ENCODE peak calls at places on chromosomes 13 and 19, in nine cellular contexts. N, U, R, F, D, K, Z, H and E are unnamed samples.
A peak's percentile ranks its signal among the peaks of the same experiment; 100 is the strongest.

GRCh38 chr13:75444016-75444415 is 38.0 kb downstream of the TBC1D4 start:
- DNase-seq in N (no peak), U (no peak), R (no peak), F (no peak), D (no peak), K (no peak), Z (no peak), H (no peak), E (no peak)

GRCh38 chr13:101875717-101876393 is 423.4 kb downstream of the ITGBL1 start:
- DNase-seq in N (no peak), U (no peak), R (peak; percentile 92), F (peak; percentile 0), D (peak; percentile 77), K (no peak), Z (no peak), H (no peak), E (no peak)

GRCh38 chr13:59088716-59089115 is 1075.0 kb downstream of the DIAPH3 start:
- DNase-seq in N (no peak), U (no peak), R (peak; percentile 81), F (no peak), D (peak; percentile 49), K (no peak), Z (no peak), H (no peak), E (no peak)

GRCh38 chr13:32426191-32426980 is 1.5 kb downstream of the N4BP2L1 start:
- DNase-seq in N (peak; percentile 61), U (peak; percentile 91), R (no peak), F (peak; percentile 88), D (peak; percentile 31), K (no peak), Z (no peak), H (peak; percentile 21), E (no peak)

GRCh38 chr13:97067342-97067895 is 73.1 kb upstream of the OXGR1 start:
- DNase-seq in N (no peak), U (no peak), R (peak; percentile 9), F (no peak), D (peak; percentile 22), K (no peak), Z (no peak), H (no peak), E (no peak)

GRCh38 chr13:84896128-84896527 is 903.1 kb downstream of the SLITRK6 start:
- DNase-seq in N (no peak), U (peak; percentile 51), R (peak; percentile 27), F (peak; percentile 49), D (peak; percentile 80), K (no peak), Z (no peak), H (no peak), E (no peak)

GRCh38 chr13:104773775-104774174 is 1707.6 kb upstream of the SLC10A2 start:
- DNase-seq in N (no peak), U (peak; percentile 15), R (peak; percentile 16), F (peak; percentile 27), D (peak; percentile 80), K (no peak), Z (no peak), H (no peak), E (no peak)

GRCh38 chr13:26619321-26619720 is 61.8 kb downstream of the WASF3 start:
- DNase-seq in N (no peak), U (no peak), R (peak; percentile 80), F (no peak), D (peak; percentile 46), K (no peak), Z (no peak), H (no peak), E (no peak)

GRCh38 chr13:39512687-39513086 is 90.3 kb downstream of the LHFPL6 start:
- DNase-seq in N (no peak), U (no peak), R (no peak), F (no peak), D (no peak), K (no peak), Z (no peak), H (no peak), E (no peak)

GRCh38 chr13:39516140-39516539 is 86.9 kb downstream of the LHFPL6 start:
- DNase-seq in N (no peak), U (no peak), R (no peak), F (no peak), D (no peak), K (no peak), Z (no peak), H (no peak), E (no peak)

GRCh38 chr13:39510296-39510695 is 92.7 kb downstream of the LHFPL6 start:
- DNase-seq in N (no peak), U (no peak), R (no peak), F (no peak), D (no peak), K (no peak), Z (no peak), H (no peak), E (no peak)

GRCh38 chr13:39509616-39510015 is 93.4 kb downstream of the LHFPL6 start:
- DNase-seq in N (no peak), U (no peak), R (no peak), F (no peak), D (no peak), K (no peak), Z (no peak), H (no peak), E (no peak)

GRCh38 chr13:39515231-39515630 is 87.8 kb downstream of the LHFPL6 start:
- DNase-seq in N (no peak), U (no peak), R (no peak), F (no peak), D (no peak), K (no peak), Z (no peak), H (no peak), E (no peak)
- H3K27ac ChIP-seq in N (no peak overlapping the region), U (no peak overlapping the region), R (no peak overlapping the region), F (no peak overlapping the region), D (no peak overlapping the region), K (no peak overlapping the region), Z (no peak overlapping the region), H (no peak overlapping the region), E (no peak overlapping the region)

GRCh38 chr19:56912406-56912805 is 71.9 kb upstream of the PEG3 start:
- DNase-seq in N (no peak), U (no peak), R (no peak), F (no peak), D (no peak), K (no peak), Z (no peak), H (no peak), E (no peak)

GRCh38 chr19:56917998-56918397 is 77.5 kb upstream of the PEG3 start:
- DNase-seq in N (no peak), U (no peak), R (no peak), F (no peak), D (no peak), K (no peak), Z (no peak), H (no peak), E (no peak)

GRCh38 chr19:56918682-56919307 is 78.3 kb upstream of the PEG3 start:
- DNase-seq in N (no peak), U (no peak), R (no peak), F (no peak), D (no peak), K (no peak), Z (no peak), H (no peak), E (no peak)

GRCh38 chr19:56919308-56919995 is 78.9 kb upstream of the PEG3 start:
- DNase-seq in N (no peak), U (no peak), R (no peak), F (no peak), D (no peak), K (no peak), Z (no peak), H (no peak), E (no peak)

GRCh38 chr19:56916528-56916927 is 76.0 kb upstream of the PEG3 start:
- DNase-seq in N (no peak), U (no peak), R (no peak), F (no peak), D (no peak), K (no peak), Z (no peak), H (no peak), E (no peak)
- H3K27ac ChIP-seq in N (no peak overlapping the region), U (no peak overlapping the region), R (no peak overlapping the region), F (no peak overlapping the region), D (no peak overlapping the region), K (no peak overlapping the region), Z (no peak overlapping the region), H (no peak overlapping the region), E (no peak overlapping the region)

GRCh38 chr13:51801631-51802099 is 2.3 kb downstream of the DHRS12 start:
- DNase-seq in N (peak; percentile 88), U (no peak), R (no peak), F (peak; percentile 95), D (no peak), K (peak; percentile 50), Z (peak; percentile 72), H (peak; percentile 91), E (peak; percentile 88)

GRCh38 chr13:51803422-51804294 is at the start of gene DHRS12:
- DNase-seq in N (peak; percentile 94), U (peak; percentile 94), R (peak; percentile 61), F (peak; percentile 95), D (peak; percentile 68), K (peak; percentile 88), Z (peak; percentile 85), H (peak; percentile 94), E (peak; percentile 96)

GRCh38 chr13:51804295-51805172 is 571 bp upstream of the DHRS12 start:
- DNase-seq in N (peak; percentile 61), U (no peak), R (no peak), F (no peak), D (peak; percentile 14), K (no peak), Z (no peak), H (no peak), E (no peak)

GRCh38 chr13:51803018-51803417 is 945 bp downstream of the DHRS12 start:
- DNase-seq in N (no peak), U (no peak), R (no peak), F (no peak), D (no peak), K (no peak), Z (no peak), H (peak; percentile 42), E (no peak)

DNA sequence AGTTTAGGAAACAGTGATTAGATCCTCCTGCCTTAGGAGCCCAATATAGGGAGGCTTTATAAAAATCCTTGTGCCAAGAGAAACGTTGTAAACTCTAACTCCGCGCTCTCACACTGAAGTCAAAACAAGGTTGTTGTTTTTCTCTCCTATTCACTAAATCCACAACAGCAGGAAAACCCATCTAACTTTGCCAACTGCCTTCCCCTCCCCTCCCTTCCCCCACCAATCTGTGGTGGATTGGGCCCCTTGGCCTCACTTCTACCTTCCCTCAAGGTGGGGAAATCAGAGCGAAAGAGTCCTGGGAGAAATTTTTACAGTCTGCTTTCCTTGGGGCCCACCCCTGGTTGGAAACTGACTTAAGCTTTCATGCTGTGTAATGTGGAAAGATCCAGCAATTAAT is 1.4 kb downstream of the DHRS12 start:
- DNase-seq in N (no peak), U (no peak), R (no peak), F (no peak), D (no peak), K (no peak), Z (no peak), H (peak; percentile 20), E (no peak)
- H3K27ac ChIP-seq in N (peak overlapping the region; percentile 100), U (peak overlapping the region; percentile 99), R (no peak overlapping the region), F (peak overlapping the region; percentile 100), D (no peak overlapping the region), K (peak overlapping the region; percentile 96), Z (peak overlapping the region; percentile 100), H (peak overlapping the region; percentile 100), E (peak overlapping the region; percentile 99)

GRCh38 chr19:27974082-27974513 is 1238.9 kb downstream of the UQCRFS1 start:
- DNase-seq in N (no peak), U (no peak), R (peak; percentile 4), F (no peak), D (no peak), K (no peak), Z (peak; percentile 54), H (no peak), E (no peak)

GRCh38 chr19:27975419-27976005 is 1237.4 kb downstream of the UQCRFS1 start:
- DNase-seq in N (no peak), U (no peak), R (no peak), F (no peak), D (no peak), K (no peak), Z (no peak), H (no peak), E (no peak)

GRCh38 chr19:27971071-27971470 is 1241.9 kb downstream of the UQCRFS1 start:
- DNase-seq in N (no peak), U (no peak), R (peak; percentile 63), F (no peak), D (no peak), K (no peak), Z (no peak), H (no peak), E (no peak)

GRCh38 chr19:27972291-27973040 is 1240.5 kb downstream of the UQCRFS1 start:
- DNase-seq in N (no peak), U (no peak), R (peak; percentile 45), F (no peak), D (no peak), K (no peak), Z (no peak), H (no peak), E (no peak)

DNA sequence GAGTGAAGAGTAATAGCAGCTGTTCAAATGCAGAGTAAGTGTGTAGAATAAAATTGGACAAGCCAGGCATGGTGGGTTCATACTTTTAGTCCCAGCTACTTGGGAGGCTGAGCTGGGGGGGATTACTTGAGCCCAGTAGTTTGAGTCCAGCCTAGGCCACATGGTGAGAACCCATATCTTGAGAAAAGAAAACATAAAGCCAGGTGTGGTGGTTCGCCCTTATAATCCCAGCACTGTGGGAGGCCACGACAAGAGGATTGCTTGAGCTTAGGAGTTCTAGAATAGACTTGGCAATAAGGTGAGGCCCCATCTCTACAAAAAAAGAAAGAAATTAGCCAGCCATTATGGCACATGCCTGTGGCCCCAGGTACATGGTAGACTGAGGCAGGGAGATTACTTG is 1241.1 kb downstream of the UQCRFS1 start:
- DNase-seq in N (no peak), U (no peak), R (no peak), F (no peak), D (no peak), K (no peak), Z (no peak), H (no peak), E (no peak)
- H3K27ac ChIP-seq in N (no peak overlapping the region), U (no peak overlapping the region), R (no peak overlapping the region), F (no peak overlapping the region), D (no peak overlapping the region), K (no peak overlapping the region), Z (no peak overlapping the region), H (no peak overlapping the region), E (no peak overlapping the region)